ENCODE peak calls at places on chromosomes 12 and 14, in six cellular contexts. Z is testis, H is upper lobe of right lung, N is pancreas, U is foreskin keratinocyte, G is tibial artery. S is an unnamed sample.

GRCh38 chr12:30827406-30828055 is 72.8 kb upstream of the CAPRIN2 start:
- DNase-seq in Z (no peak), H (no peak), N (no peak), U (no peak), G (no peak), S (no peak)

GRCh38 chr12:20196767-20197166 is 171.6 kb upstream of the PDE3A start:
- DNase-seq in Z (no peak), H (no peak), N (no peak), U (no peak), G (no peak), S (no peak)

GRCh38 chr12:65761301-65761700 is 63.0 kb upstream of the HMGA2 start:
- DNase-seq in Z (no peak), H (no peak), N (no peak), U (no peak), G (no peak), S (no peak)

GRCh38 chr12:85874064-85874463 is at the start of gene NTS:
- DNase-seq in Z (no peak), H (no peak), N (no peak), U (no peak), G (no peak), S (no peak)

GRCh38 chr12:91274886-91275285 is 92.3 kb upstream of the DCN start:
- DNase-seq in Z (peak), H (no peak), N (peak), U (no peak), G (no peak), S (no peak)

GRCh38 chr12:62006076-62006732 is 254.0 kb upstream of the USP15 start:
- DNase-seq in Z (peak), H (no peak), N (no peak), U (peak), G (no peak), S (peak)

GRCh38 chr12:45732936-45733335 is 3.4 kb downstream of the ARID2 start:
- DNase-seq in Z (no peak), H (no peak), N (no peak), U (no peak), G (no peak), S (no peak)

GRCh38 chr12:104197264-104197663 is 18.3 kb upstream of the TXNRD1 start:
- DNase-seq in Z (no peak), H (no peak), N (no peak), U (no peak), G (no peak), S (no peak)

GRCh38 chr14:28584951-28585350 is 181.6 kb upstream of the FOXG1 start:
- DNase-seq in Z (no peak), H (no peak), N (no peak), U (no peak), G (no peak), S (no peak)

GRCh38 chr12:120598674-120599463 is 17.7 kb upstream of the POP5 start:
- DNase-seq in Z (peak), H (no peak), N (no peak), U (no peak), G (no peak), S (peak)

GRCh38 chr12:12976366-12976765 is 23.7 kb downstream of the HEBP1 start:
- DNase-seq in Z (no peak), H (no peak), N (no peak), U (peak), G (peak), S (peak)

GRCh38 chr14:24858684-24859083 is 191.3 kb downstream of the STXBP6 start:
- DNase-seq in Z (no peak), H (no peak), N (no peak), U (no peak), G (no peak), S (no peak)

DNA sequence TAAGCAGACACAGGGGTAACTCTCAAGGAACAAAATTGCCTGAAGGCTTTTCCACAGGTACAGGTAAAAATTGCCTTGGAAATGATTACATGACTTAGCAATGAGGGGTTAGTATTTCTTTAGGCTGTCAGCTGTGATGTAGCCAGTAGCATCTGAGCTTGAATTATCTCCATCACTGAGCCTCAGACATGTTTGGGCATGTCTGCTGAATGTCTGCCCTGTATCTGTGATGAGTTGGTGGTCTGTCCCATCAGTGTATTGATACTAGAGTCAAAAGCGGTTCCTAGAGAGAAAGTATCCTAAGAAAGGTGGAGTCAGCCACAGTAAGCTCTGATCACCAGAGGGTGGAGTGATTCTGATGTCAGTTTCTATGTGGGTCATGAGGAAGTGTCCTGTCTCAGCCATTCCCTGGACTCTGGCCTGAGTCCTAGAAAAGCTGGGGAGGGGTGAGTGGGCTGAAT is 16.2 kb downstream of the AKAP6 start:
- DNase-seq in Z (no peak), H (no peak), N (no peak), U (peak), G (no peak), S (no peak)
- TF ChIP-seq CTCF in Z (no peak), H (no peak), N (no peak), U (peak), G (no peak), S (no peak)

DNA sequence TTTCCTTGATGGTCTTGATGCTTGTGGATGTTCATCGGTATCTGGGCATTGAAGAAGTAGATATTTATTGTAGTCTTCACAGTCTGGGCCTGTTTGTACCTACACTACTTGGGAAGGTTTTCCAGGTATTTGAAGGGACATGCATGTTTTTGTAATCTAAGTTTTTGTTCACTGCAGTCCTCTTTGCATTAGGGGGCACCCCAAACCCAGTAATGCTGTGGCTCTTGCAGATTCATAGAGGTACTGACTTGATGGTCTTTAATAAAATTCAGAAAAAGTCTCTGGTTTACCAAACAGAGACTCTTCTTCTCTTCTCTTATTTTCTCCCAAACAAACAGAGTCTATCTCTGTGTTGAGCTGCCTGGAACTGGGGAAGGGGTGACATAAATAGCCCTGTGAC is 150.9 kb upstream of the SLC16A7 start:
- DNase-seq in Z (no peak), H (no peak), N (no peak), U (no peak), G (no peak), S (no peak)
- H3K27ac ChIP-seq in Z (no peak), H (no peak), N (no peak), U (no peak), G (no peak), S (no peak)

GRCh38 chr14:61285364-61285763 is 4.2 kb upstream of the TMEM30B start:
- DNase-seq in Z (no peak), H (no peak), N (no peak), U (no peak), G (no peak), S (no peak)
- TF ChIP-seq CTCF in Z (no peak), H (no peak), N (no peak), U (no peak), G (no peak), S (no peak)

GRCh38 chr14:23567186-23568020 is at the start of gene AP1G2:
- DNase-seq in Z (peak), H (peak), N (peak), U (peak), G (peak), S (peak)
- H3K27ac ChIP-seq in Z (peak), H (peak), N (peak), U (peak), G (peak), S (peak)

GRCh38 chr12:79347852-79348251 is 342.9 kb downstream of the PAWR start:
- DNase-seq in Z (no peak), H (no peak), N (no peak), U (no peak), G (no peak), S (no peak)

DNA sequence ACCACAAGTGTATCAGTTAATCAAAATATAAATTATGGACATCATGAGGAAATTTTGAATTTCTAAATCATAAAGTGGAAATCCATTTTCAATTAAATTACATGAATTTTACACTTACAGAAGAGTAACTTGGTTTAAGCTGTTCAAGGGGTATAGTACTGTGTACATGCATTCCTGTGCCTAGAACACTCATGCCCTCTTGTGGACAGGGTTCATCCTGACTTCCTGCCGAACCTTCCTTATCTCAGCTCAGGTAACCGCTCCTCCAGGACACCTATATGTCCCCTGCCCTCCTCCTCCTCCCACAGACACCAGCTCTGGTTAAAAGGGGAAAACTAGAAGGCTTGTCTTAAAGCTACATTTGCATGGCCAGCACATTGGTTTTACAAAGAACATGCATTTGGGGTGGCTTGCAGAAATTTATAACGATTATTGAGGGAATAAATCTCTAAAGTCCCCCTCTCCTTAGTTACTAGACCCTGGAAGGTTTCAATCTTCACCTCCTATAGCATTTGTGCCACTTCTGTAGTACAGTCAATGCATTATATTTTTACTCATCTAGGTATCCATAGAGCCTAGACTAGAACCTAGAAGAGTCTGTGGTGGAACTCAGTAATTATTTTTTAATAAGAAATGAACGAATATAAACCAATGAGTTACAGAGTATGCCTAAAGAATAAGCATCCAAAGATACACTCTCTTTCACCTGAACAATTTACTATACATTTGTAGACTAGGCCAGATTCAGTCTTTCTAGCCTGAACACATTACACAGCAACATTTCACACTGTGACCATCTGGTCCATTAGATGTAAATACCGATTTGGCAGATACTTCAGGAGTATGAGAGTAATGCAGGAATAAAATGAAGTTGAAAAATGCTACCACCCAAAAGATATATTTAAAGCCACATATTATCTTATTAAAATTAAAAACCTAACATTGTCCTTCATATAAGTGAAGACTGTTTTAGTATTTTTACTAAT is 345.6 kb downstream of the PAWR start:
- DNase-seq in Z (peak), H (no peak), N (no peak), U (no peak), G (no peak), S (peak)
- TF ChIP-seq CTCF in Z (peak), H (peak), N (peak), U (peak), G (peak), S (peak)

GRCh38 chr12:118459110-118459509 is 82.8 kb downstream of the SUDS3 start:
- DNase-seq in Z (no peak), H (no peak), N (no peak), U (no peak), G (no peak), S (no peak)

GRCh38 chr12:118455327-118455726 is 79.0 kb downstream of the SUDS3 start:
- DNase-seq in Z (no peak), H (no peak), N (no peak), U (no peak), G (no peak), S (no peak)

DNA sequence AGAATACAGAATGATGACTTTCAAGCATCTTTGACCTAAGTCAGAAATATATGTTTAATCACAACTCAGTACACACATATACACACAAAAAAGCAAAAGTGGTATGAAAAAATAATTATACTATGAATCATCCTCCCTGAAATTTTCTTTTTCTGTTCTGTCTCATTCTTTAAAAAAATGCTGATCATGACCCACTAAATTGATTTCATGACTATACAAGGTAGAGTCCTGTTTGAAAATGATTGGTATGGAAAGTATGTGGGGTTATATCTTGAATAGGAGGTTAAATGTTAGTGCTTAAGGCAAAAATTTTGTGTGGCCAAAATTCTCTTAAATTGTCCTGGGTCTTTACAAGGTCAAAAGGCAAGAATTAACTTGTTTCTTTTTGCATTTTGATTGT is 80.4 kb downstream of the SUDS3 start:
- DNase-seq in Z (no peak), H (no peak), N (no peak), U (peak), G (no peak), S (no peak)
- H3K27ac ChIP-seq in Z (no peak), H (no peak), N (no peak), U (no peak), G (no peak), S (no peak)

S was measured in RWPE1.